ENCODE peak calls at places on chromosomes 3 and 15, in six cellular contexts. K is HCT116, O is H1, T is K562, V is SK-N-SH, L is GM12878. N is an unnamed sample.

GRCh38 chr3:44923634-44924033 is 49.2 kb downstream of the TGM4 start:
- DNase-seq in K (no peak), O (no peak), T (no peak), V (no peak), L (no peak), N (no peak)

GRCh38 chr3:99838755-99839154 is 21.1 kb downstream of the CMSS1 start:
- DNase-seq in K (no peak), O (no peak), T (no peak), V (no peak), L (no peak), N (no peak)

GRCh38 chr15:67303490-67304363 is 49.1 kb downstream of the IQCH start:
- DNase-seq in K (peak), O (no peak), T (peak), V (peak), L (peak), N (peak)

GRCh38 chr3:171566803-171567422 is 106.7 kb upstream of the TNIK start:
- DNase-seq in K (peak), O (no peak), T (peak), V (peak), L (peak), N (peak)

GRCh38 chr3:154195620-154196366 is 74.6 kb downstream of the ARHGEF26 start:
- DNase-seq in K (no peak), O (no peak), T (no peak), V (no peak), L (no peak), N (no peak)

GRCh38 chr3:105448338-105448982 is 81.8 kb downstream of the ALCAM start:
- DNase-seq in K (no peak), O (no peak), T (no peak), V (peak), L (no peak), N (no peak)

GRCh38 chr3:133885241-133885711 is 10.4 kb downstream of the RAB6B start:
- DNase-seq in K (no peak), O (peak), T (no peak), V (no peak), L (no peak), N (no peak)

GRCh38 chr15:45429974-45430792 is 51.8 kb upstream of the GATM start:
- DNase-seq in K (no peak), O (peak), T (peak), V (peak), L (no peak), N (peak)

GRCh38 chr3:149620291-149621020 is 37.4 kb downstream of the WWTR1 start:
- DNase-seq in K (no peak), O (no peak), T (no peak), V (no peak), L (no peak), N (no peak)

GRCh38 chr3:174202561-174202960 is 656.6 kb upstream of the NAALADL2 start:
- DNase-seq in K (no peak), O (no peak), T (no peak), V (no peak), L (no peak), N (no peak)

GRCh38 chr15:84778194-84778593 is 29.8 kb downstream of the ZNF592 start:
- DNase-seq in K (no peak), O (peak), T (no peak), V (no peak), L (no peak), N (no peak)

GRCh38 chr3:80606073-80606472 is 838.3 kb upstream of the ROBO1 start:
- DNase-seq in K (no peak), O (no peak), T (no peak), V (no peak), L (no peak), N (no peak)

GRCh38 chr3:50133283-50133615 is 21.9 kb upstream of the SEMA3F start:
- DNase-seq in K (no peak), O (no peak), T (no peak), V (peak), L (no peak), N (no peak)

GRCh38 chr3:68620211-68620610 is 312.1 kb downstream of the TAFA4 start:
- DNase-seq in K (no peak), O (no peak), T (no peak), V (no peak), L (no peak), N (no peak)

GRCh38 chr15:78353093-78353492 is 12.9 kb downstream of the CRABP1 start:
- DNase-seq in K (peak), O (no peak), T (peak), V (peak), L (peak), N (no peak)

GRCh38 chr3:42655331-42655888 is 1.9 kb downstream of the ZBTB47 start:
- DNase-seq in K (no peak), O (peak), T (no peak), V (peak), L (no peak), N (no peak)

GRCh38 chr15:51382787-51383186 is 41.3 kb downstream of the GLDN start:
- DNase-seq in K (peak), O (peak), T (peak), V (peak), L (no peak), N (no peak)

GRCh38 chr15:52050416-52050815 is 31.4 kb downstream of the MAPK6 start:
- DNase-seq in K (no peak), O (no peak), T (no peak), V (no peak), L (no peak), N (no peak)

GRCh38 chr3:186612065-186612464 is 795 bp upstream of the AHSG start:
- DNase-seq in K (no peak), O (no peak), T (no peak), V (no peak), L (no peak), N (no peak)

GRCh38 chr3:186605561-186606545 is 7.0 kb upstream of the AHSG start:
- DNase-seq in K (no peak), O (no peak), T (no peak), V (no peak), L (no peak), N (no peak)

GRCh38 chr3:186608624-186609215 is 4.1 kb upstream of the AHSG start:
- DNase-seq in K (no peak), O (no peak), T (no peak), V (no peak), L (no peak), N (no peak)

GRCh38 chr3:186612721-186613636 is at the start of gene AHSG:
- DNase-seq in K (no peak), O (no peak), T (no peak), V (no peak), L (no peak), N (no peak)

DNA sequence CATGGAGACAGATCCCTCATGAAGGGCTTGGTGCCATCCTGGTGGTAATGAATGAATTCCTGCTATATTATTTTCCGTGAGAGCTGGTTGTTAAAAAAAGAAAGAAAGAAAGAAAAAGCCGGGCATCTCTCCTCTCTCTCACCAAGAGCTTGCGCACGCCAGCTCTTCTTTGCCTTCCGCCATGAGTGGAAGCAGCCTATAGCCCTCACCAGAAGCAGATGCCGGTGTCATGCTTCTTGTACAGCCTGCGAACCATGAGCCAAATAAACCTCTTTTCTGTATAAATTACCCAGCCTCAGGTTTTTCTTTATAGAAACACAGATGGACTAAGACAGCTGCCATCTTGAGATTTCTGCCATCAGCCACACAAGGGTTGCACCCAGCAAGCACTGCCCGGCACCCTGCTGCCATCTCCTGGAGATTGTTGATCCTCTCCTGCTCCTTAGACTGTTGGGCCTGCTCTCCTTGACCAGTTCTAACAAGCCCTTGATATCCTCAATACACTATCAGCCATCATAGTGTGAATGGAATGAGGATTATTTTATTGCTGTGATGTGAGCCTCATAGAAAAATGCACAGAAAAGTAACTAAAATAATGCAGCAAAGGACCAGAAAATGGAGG is 3.5 kb upstream of the AHSG start:
- DNase-seq in K (peak), O (no peak), T (peak), V (no peak), L (no peak), N (no peak)
- TF ChIP-seq JUND in K (no peak), O (no peak), T (no peak), V (no peak), L (no peak), N (no peak)

DNA sequence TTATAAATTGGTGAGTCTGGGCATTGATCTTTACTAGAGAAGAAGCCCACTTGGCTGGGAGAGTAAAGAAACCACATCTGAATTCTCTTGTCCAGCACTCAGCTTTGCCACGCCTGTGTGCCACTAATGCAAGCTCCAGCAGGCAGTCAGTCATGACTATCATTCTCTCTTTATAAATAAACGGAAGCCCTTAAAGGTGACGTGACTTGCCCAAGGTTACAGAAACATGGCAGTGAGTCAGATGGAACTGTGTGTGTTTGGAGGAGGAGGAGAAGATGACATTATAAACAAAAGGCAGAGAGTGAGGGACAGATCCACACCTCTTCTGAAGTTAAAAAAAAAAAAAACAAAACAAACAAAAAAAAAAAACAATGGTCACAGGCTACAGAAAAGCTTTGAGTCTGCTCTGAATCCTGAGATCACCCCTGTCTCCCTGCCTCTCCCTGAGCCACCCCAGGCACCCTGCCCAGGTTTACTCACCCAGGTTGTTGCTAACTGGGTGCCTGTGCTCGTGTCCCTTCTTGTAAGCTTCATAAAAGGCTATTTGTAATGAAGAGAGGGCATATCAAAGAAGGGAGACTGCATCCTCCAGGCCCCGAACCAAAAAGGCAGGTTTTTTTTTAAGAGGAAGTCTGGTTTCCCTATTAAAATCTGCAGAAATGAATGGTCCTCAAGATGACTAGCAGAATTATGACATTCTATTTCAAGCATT is 119.7 kb upstream of the PHLDB2 start:
- DNase-seq in K (peak), O (no peak), T (no peak), V (no peak), L (no peak), N (no peak)
- TF ChIP-seq JUND in K (peak), O (no peak), T (no peak), V (no peak), L (no peak), N (no peak)

DNA sequence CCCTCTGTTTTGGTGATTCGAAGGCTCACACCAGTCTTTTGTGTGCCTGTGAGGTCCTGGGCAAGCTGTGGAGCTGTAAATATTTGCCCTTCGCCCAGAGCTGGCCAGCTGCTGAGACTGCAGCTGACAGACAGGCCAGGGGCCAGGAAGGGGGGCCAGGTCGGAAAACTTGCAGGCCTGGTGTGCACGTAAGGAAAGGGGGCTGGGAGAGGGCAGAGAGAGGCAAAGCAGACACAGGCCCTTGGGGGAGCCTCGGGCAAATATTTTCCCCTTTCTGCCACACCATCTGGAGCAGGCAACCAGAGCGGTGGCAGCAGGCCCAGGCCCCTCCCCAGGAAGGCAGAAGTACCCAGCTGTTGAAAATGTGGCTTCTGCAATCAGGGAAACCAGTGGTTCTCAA is 2.6 kb downstream of the PDZRN3 start:
- DNase-seq in K (no peak), O (no peak), T (no peak), V (peak), L (no peak), N (peak)
- TF ChIP-seq JUND in K (no peak), O (no peak), T (no peak), V (no peak), L (no peak), N (no peak)

GRCh38 chr15:57025264-57025939 is 107.0 kb downstream of the TCF12 start:
- DNase-seq in K (no peak), O (no peak), T (no peak), V (no peak), L (no peak), N (no peak)
- TF ChIP-seq JUND in K (no peak), O (no peak), T (no peak), V (no peak), L (no peak), N (no peak)

GRCh38 chr3:184430940-184431339 is 51.1 kb downstream of the CHRD start:
- DNase-seq in K (no peak), O (no peak), T (no peak), V (no peak), L (no peak), N (no peak)

GRCh38 chr3:184426691-184427141 is 46.9 kb downstream of the CHRD start:
- DNase-seq in K (no peak), O (no peak), T (no peak), V (no peak), L (no peak), N (no peak)

GRCh38 chr3:184428561-184429175 is 48.8 kb downstream of the CHRD start:
- DNase-seq in K (no peak), O (no peak), T (no peak), V (no peak), L (no peak), N (no peak)

DNA sequence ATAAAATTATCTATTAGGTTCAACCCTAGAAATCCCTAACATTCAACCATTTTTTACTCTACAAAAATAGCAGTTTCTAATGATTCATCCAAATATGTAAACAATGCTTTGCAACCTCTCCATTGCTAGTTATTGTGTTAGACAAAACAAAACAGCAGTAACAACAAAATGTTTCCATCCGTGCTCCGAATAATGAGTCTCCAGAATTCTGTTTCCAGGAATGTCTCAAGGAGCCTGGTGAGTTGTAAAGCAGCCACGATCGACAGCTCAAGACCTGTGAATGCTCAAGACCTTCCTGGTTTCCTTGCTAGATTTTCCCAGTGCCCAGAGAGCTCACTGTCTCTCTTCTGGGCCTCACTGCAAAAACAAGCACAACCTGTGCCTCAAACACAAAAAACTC is 49.9 kb downstream of the CHRD start:
- DNase-seq in K (no peak), O (no peak), T (no peak), V (no peak), L (no peak), N (no peak)
- TF ChIP-seq JUND in K (no peak), O (no peak), T (no peak), V (no peak), L (no peak), N (no peak)

DNA sequence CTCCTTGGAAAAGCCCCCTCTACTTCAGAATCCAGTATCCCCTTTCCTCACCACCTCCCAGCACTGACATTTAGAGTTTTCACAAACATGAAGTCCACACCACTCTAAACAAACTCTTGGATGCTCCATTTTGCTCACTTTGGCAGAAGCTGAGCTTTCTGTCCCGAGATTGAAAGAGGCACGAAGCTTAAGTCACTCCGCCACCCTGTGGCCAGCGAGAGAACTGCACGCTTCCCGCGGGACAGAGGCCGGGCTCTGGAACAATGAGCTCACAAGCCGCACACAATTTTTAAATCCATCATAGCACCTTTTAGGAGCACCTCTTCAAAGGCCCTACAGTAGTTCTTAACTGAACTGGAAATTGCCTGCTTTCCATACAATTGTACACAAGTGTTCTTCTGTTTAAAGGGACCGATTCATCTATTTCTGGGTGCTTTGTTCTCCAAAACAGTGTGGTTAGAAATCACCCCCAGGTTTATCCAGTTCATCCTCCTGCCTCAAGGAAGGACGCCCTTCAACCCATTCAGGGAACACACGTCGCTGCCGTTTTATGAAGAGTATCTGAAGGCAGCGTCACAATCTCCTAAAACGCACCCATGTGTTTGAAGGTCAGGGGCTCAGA is 226.1 kb downstream of the VPS13C start:
- DNase-seq in K (peak), O (peak), T (peak), V (peak), L (no peak), N (peak)
- TF ChIP-seq JUND in K (no peak), O (no peak), T (no peak), V (no peak), L (no peak), N (no peak)

DNA sequence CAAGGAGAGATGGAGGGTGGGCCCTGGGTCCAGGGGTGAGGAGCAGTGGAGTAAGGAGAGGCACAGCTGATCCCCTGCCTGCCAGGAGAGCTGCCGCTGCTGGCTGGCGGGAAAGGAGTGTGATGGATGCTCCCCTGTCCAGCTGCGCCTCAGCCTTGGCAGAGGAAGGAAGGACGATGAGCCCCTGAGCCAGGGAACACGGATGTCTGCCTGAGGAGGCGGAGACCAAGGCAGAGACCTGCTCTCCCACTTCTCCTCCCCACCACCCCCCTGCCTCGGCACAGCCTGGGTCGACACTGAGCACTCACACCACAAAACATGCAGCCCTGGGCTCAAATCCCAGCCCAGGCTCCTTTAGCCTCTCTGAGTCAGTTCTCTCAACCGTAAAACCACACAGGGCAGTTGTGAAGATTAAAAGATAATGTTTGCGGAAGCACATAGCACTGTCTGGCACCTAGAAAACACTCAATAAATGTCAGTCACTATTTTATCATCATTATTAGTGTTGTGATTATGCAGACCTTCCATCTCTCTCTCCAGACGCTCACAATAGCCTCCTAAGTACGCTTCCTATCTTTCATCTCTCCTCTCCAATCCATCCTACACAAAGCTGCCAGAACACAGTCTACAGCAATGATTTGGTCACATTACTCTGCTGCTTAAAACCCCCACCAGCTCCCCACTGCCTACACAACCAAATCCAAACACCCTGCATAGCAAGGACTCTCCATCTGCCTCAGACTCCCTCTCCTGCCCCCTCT is 52.2 kb downstream of the SEMA5B start:
- DNase-seq in K (no peak), O (no peak), T (no peak), V (peak), L (no peak), N (peak)
- TF ChIP-seq JUND in K (no peak), O (no peak), T (no peak), V (peak), L (no peak), N (no peak)

N was measured in T47D.